ENCODE peak calls at places on chromosomes 7 and 10, in seven cellular contexts. V is kidney epithelial cell, Z is fibroblast of mammary gland, H is GM12878, D is AG04450, I is cardiac fibroblast, S is K562. T is an unnamed sample.

GRCh38 chr7:128424936-128425335 is 15.2 kb upstream of the IMPDH1 start:
- DNase-seq in S (no peak), D (no peak), I (no peak), H (no peak), Z (no peak), V (no peak), T (no peak)

GRCh38 chr10:4195214-4195613 is 410.2 kb upstream of the KLF6 start:
- DNase-seq in H (no peak), Z (peak), I (peak), D (peak), S (no peak), V (peak), T (no peak)

GRCh38 chr10:14740684-14741247 is 33.9 kb downstream of the FAM107B start:
- DNase-seq in H (no peak), D (no peak), I (no peak), S (no peak), V (no peak), Z (no peak), T (no peak)

GRCh38 chr7:127473409-127473808 is 80.9 kb upstream of the ZNF800 start:
- DNase-seq in D (no peak), I (no peak), S (no peak), Z (no peak), V (no peak), H (no peak), T (no peak)

GRCh38 chr10:112675560-112676083 is 228.6 kb downstream of the VTI1A start:
- DNase-seq in V (no peak), H (no peak), Z (no peak), I (no peak), D (no peak), S (peak), T (no peak)

GRCh38 chr7:111384065-111384891 is 178.0 kb downstream of the IMMP2L start:
- DNase-seq in I (peak), Z (peak), H (no peak), S (no peak), V (no peak), D (no peak), T (no peak)

GRCh38 chr7:128217972-128218652 is 23.0 kb upstream of the LEP start:
- DNase-seq in V (no peak), D (no peak), Z (peak), S (peak), I (peak), H (no peak), T (no peak)

GRCh38 chr10:17831326-17831725 is 22.2 kb downstream of the MRC1 start:
- DNase-seq in S (no peak), Z (no peak), H (no peak), I (no peak), V (no peak), D (no peak), T (no peak)

GRCh38 chr7:151309306-151309705 is 32.3 kb upstream of the NUB1 start:
- DNase-seq in S (no peak), D (no peak), H (no peak), V (no peak), Z (peak), I (peak), T (no peak)

GRCh38 chr10:38008006-38008405 is 2.5 kb upstream of the ZNF33A start:
- DNase-seq in H (no peak), D (no peak), S (no peak), V (no peak), Z (no peak), I (no peak), T (peak)

GRCh38 chr10:116138897-116139296 is 134.1 kb downstream of the GFRA1 start:
- DNase-seq in V (no peak), D (no peak), I (no peak), S (no peak), Z (no peak), H (no peak), T (no peak)

GRCh38 chr10:66234872-66235271 is 691.0 kb upstream of the LRRTM3 start:
- DNase-seq in S (no peak), I (no peak), V (no peak), H (no peak), Z (no peak), D (no peak), T (no peak)

GRCh38 chr7:150323682-150324365 is 479 bp upstream of the ACTR3C start:
- DNase-seq in V (no peak), D (no peak), H (no peak), I (no peak), S (peak), Z (no peak), T (no peak)

GRCh38 chr10:30467939-30468338 is 34.0 kb downstream of the MAP3K8 start:
- DNase-seq in Z (no peak), V (no peak), I (no peak), S (no peak), D (no peak), H (no peak), T (peak)

GRCh38 chr10:112650588-112651030 is 203.6 kb downstream of the VTI1A start:
- DNase-seq in V (no peak), S (no peak), Z (peak), D (no peak), H (no peak), I (peak), T (no peak)

GRCh38 chr10:14433147-14433546 is 102.4 kb upstream of the FRMD4A start:
- DNase-seq in I (no peak), V (no peak), D (no peak), H (no peak), Z (no peak), S (no peak), T (no peak)

GRCh38 chr10:91643700-91644099 is 10.8 kb upstream of the PPP1R3C start:
- DNase-seq in V (no peak), I (peak), Z (no peak), D (no peak), H (no peak), S (no peak), T (no peak)
- TF ChIP-seq CTCF in V (peak), I (peak), Z (peak), D (peak), H (peak), S (peak), T (no peak)

GRCh38 chr7:116592445-116592844 is 67.6 kb downstream of the CAV1 start:
- DNase-seq in Z (no peak), D (no peak), V (no peak), I (no peak), S (no peak), H (no peak), T (peak)

GRCh38 chr7:116593359-116594075 is 68.7 kb downstream of the CAV1 start:
- DNase-seq in H (no peak), D (no peak), I (no peak), Z (no peak), S (no peak), V (no peak), T (no peak)

GRCh38 chr7:116588641-116589594 is 64.1 kb downstream of the CAV1 start:
- DNase-seq in V (no peak), S (peak), D (no peak), I (peak), H (no peak), Z (peak), T (no peak)

GRCh38 chr7:116592041-116592355 is 67.2 kb downstream of the CAV1 start:
- DNase-seq in Z (no peak), I (no peak), V (no peak), H (no peak), S (no peak), D (no peak), T (no peak)

GRCh38 chr7:116591202-116592040 is 66.6 kb downstream of the CAV1 start:
- DNase-seq in S (peak), H (no peak), I (peak), D (no peak), V (no peak), Z (peak), T (no peak)
- H3K4me3 ChIP-seq in S (no peak), H (no peak), I (no peak), D (no peak), V (no peak), Z (no peak), T (no peak)

GRCh38 chr10:131946880-131947279 is 34.8 kb downstream of the BNIP3 start:
- DNase-seq in D (no peak), S (no peak), Z (no peak), I (peak), H (no peak), V (no peak), T (no peak)

GRCh38 chr10:131946321-131946751 is 35.4 kb downstream of the BNIP3 start:
- DNase-seq in V (peak), D (peak), I (peak), Z (peak), H (no peak), S (no peak), T (no peak)

GRCh38 chr10:131942455-131942854 is 39.3 kb downstream of the BNIP3 start:
- DNase-seq in S (no peak), V (no peak), H (no peak), D (no peak), I (no peak), Z (no peak), T (no peak)

GRCh38 chr10:131938681-131939080 is 37.9 kb downstream of the PPP2R2D start:
- DNase-seq in D (no peak), Z (no peak), I (no peak), H (no peak), V (no peak), S (no peak), T (no peak)

GRCh38 chr10:131943021-131943814 is 38.5 kb downstream of the BNIP3 start:
- DNase-seq in S (peak), I (peak), D (no peak), Z (peak), H (no peak), V (no peak), T (no peak)
- TF ChIP-seq CTCF in S (peak), I (peak), D (peak), Z (peak), H (peak), V (peak), T (peak)

GRCh38 chr7:80591654-80592053 is 46.8 kb upstream of the CD36 start:
- DNase-seq in S (no peak), D (no peak), V (no peak), I (no peak), H (no peak), Z (no peak), T (no peak)
- H3K4me3 ChIP-seq in S (no peak), D (no peak), V (no peak), I (no peak), H (no peak), Z (no peak), T (no peak)

DNA sequence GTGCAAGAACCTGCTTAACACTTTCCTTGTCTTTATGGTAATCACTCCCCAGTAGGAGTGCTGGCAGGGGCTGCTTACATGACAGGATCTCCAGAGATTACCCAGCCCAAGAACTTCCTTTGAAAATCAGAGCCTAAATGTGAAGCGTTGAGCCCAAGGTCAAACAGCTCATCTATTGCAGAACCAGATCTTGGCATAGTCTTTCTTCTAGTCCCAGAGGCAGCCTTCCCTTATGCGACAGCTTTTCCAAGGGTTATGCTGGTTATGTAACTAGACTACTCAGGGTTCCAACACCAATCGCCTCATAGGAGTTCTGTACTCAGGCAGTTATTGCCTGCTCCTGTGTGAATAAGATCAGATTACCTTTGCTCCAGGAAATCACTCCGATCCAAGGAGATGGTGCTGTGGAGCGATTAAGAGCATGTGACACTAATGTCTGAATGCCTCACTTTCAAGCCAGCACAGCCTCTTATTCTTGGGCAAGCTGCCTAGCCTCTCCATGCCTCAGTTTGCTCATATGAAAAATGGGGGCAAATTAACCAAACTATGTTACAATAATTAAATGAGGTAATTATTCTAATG is 8.4 kb upstream of the LGI1 start:
- DNase-seq in V (peak), Z (peak), H (no peak), I (no peak), D (no peak), S (no peak), T (no peak)
- TF ChIP-seq CTCF in V (no peak), Z (no peak), H (no peak), I (no peak), D (no peak), S (no peak), T (no peak)

GRCh38 chr10:123607386-123607785 is 58.8 kb upstream of the GPR26 start:
- DNase-seq in H (no peak), I (no peak), V (no peak), S (no peak), D (no peak), Z (no peak), T (no peak)
- H3K4me3 ChIP-seq in H (no peak), I (no peak), V (no peak), S (no peak), D (no peak), Z (no peak), T (no peak)

T was measured in HL-60.